ENCODE peak calls at places on chromosomes 13 and 19, in eight cellular contexts. Q is AG04450; S is body of pancreas; D is adrenal gland; B is left ventricle myocardium inferior; L is A673; Z is naive thymus-derived CD4-positive, alpha-beta T cell; O is ovary. N is an unnamed sample.

GRCh38 chr13:104015646-104016396 is 949.6 kb upstream of the SLC10A2 start:
- DNase-seq in Z (no peak), O (no peak), L (no peak), Q (peak; percentile 44), S (no peak), D (no peak), B (no peak), N (no peak)

GRCh38 chr19:23314505-23315241 is 64.5 kb upstream of the ZNF724 start:
- DNase-seq in D (no peak), B (no peak), Q (no peak), Z (no peak), L (no peak), S (no peak), O (no peak), N (no peak)

GRCh38 chr13:24746618-24747247 is 17.2 kb upstream of the RNF17 start:
- DNase-seq in L (peak; percentile 42), O (no peak), S (no peak), Q (no peak), B (no peak), Z (no peak), D (no peak), N (no peak)

GRCh38 chr19:47309608-47310007 is at the start of gene C5AR1:
- DNase-seq in Q (no peak), S (no peak), B (peak; percentile 41), L (no peak), Z (no peak), O (no peak), D (peak; percentile 51), N (no peak)

GRCh38 chr13:88979465-88980180 is 1308.5 kb downstream of the SLITRK5 start:
- DNase-seq in D (no peak), O (no peak), Q (no peak), S (no peak), Z (no peak), L (no peak), B (no peak), N (no peak)

GRCh38 chr13:75186384-75186783 is 295.6 kb downstream of the TBC1D4 start:
- DNase-seq in B (no peak), L (no peak), S (no peak), Q (no peak), O (no peak), D (no peak), Z (no peak), N (no peak)

GRCh38 chr19:12987781-12988180 is 7.5 kb upstream of the NFIX start:
- DNase-seq in Q (no peak), Z (no peak), D (no peak), O (no peak), L (no peak), B (no peak), S (no peak), N (no peak)

GRCh38 chr19:45508931-45509691 is 1.8 kb downstream of the VASP start:
- DNase-seq in D (peak; percentile 73), Z (no peak), O (peak; percentile 80), S (peak; percentile 62), L (peak; percentile 77), Q (no peak), B (peak; percentile 83), N (no peak)

GRCh38 chr13:50393641-50394040 is 378.4 kb downstream of the KCNRG start:
- DNase-seq in Z (no peak), D (no peak), O (no peak), B (peak; percentile 20), Q (no peak), S (no peak), L (peak; percentile 80), N (no peak)

GRCh38 chr13:24911135-24911524 is 147.2 kb downstream of the RNF17 start:
- DNase-seq in D (no peak), Z (no peak), Q (no peak), B (no peak), S (no peak), O (no peak), L (no peak), N (no peak)

GRCh38 chr19:17967258-17968051 is 548 bp downstream of the KCNN1 start:
- DNase-seq in S (no peak), Z (no peak), D (no peak), L (peak; percentile 74), O (no peak), B (no peak), Q (no peak), N (no peak)

GRCh38 chr19:17965370-17966114 is 1.4 kb upstream of the KCNN1 start:
- DNase-seq in O (no peak), S (no peak), B (no peak), D (no peak), Z (no peak), L (peak; percentile 90), Q (no peak), N (no peak)

GRCh38 chr19:17966497-17967257 is at the start of gene KCNN1:
- DNase-seq in O (no peak), B (no peak), D (no peak), L (peak; percentile 83), S (no peak), Z (no peak), Q (no peak), N (no peak)

GRCh38 chr19:17966115-17966455 is 822 bp upstream of the KCNN1 start:
- DNase-seq in Z (no peak), B (no peak), S (no peak), O (no peak), L (no peak), Q (no peak), D (no peak), N (no peak)

GRCh38 chr19:17963936-17964691 is 2.8 kb upstream of the KCNN1 start:
- DNase-seq in Z (no peak), O (no peak), B (no peak), S (no peak), D (no peak), L (peak; percentile 69), Q (no peak), N (no peak)
- H3K9me3 ChIP-seq in Z (no peaks in the 10 kb centered on the region), O (no peaks in the 10 kb centered on the region), B (no peaks in the 10 kb centered on the region), S (no peaks in the 10 kb centered on the region), D (no peaks in the 10 kb centered on the region), L (no peaks in the 10 kb centered on the region), Q (no peaks in the 10 kb centered on the region), N (no peaks in the 10 kb centered on the region)

GRCh38 chr19:36821758-36822157 is 16.4 kb downstream of the ZNF790 start:
- DNase-seq in D (no peak), L (no peak), S (no peak), Z (no peak), Q (no peak), B (no peak), O (no peak), N (no peak)

GRCh38 chr19:36819130-36819630 is 19.0 kb downstream of the ZNF790 start:
- DNase-seq in Z (no peak), S (no peak), D (no peak), O (no peak), L (no peak), Q (no peak), B (no peak), N (no peak)
- H3K9me3 ChIP-seq in Z (peaks cover 26% of the 10 kb centered on the region), S (peaks cover 89% of the 10 kb centered on the region), D (peaks cover 18% of the 10 kb centered on the region), O (peaks cover 13% of the 10 kb centered on the region), L (peaks cover 79% of the 10 kb centered on the region), Q (peaks cover 53% of the 10 kb centered on the region), B (peaks cover 100% of the 10 kb centered on the region), N (peaks cover 50% of the 10 kb centered on the region)

GRCh38 chr19:56441206-56441792 is 35.8 kb downstream of the ZNF667 start:
- DNase-seq in D (no peak), O (no peak), Q (no peak), S (no peak), L (no peak), B (no peak), Z (no peak), N (no peak)
- H3K9me3 ChIP-seq in D (peaks cover 6% of the 10 kb centered on the region), O (peaks cover 27% of the 10 kb centered on the region), Q (peaks cover 27% of the 10 kb centered on the region), S (peaks cover 65% of the 10 kb centered on the region), L (peaks cover 72% of the 10 kb centered on the region), B (peaks cover 86% of the 10 kb centered on the region), Z (no peaks in the 10 kb centered on the region), N (peaks cover 12% of the 10 kb centered on the region)

GRCh38 chr13:36829753-36830152 is 10.7 kb downstream of the RFXAP start:
- DNase-seq in B (no peak), S (no peak), Z (no peak), D (no peak), Q (no peak), O (no peak), L (no peak), N (no peak)

GRCh38 chr13:36834299-36834698 is 15.3 kb downstream of the RFXAP start:
- DNase-seq in Z (no peak), D (no peak), B (no peak), S (no peak), O (no peak), Q (no peak), L (no peak), N (no peak)

GRCh38 chr13:36831291-36831690 is 12.3 kb downstream of the RFXAP start:
- DNase-seq in Z (no peak), L (no peak), S (no peak), D (no peak), Q (no peak), O (no peak), B (no peak), N (no peak)
- H3K9me3 ChIP-seq in Z (no peaks in the 10 kb centered on the region), L (no peaks in the 10 kb centered on the region), S (no peaks in the 10 kb centered on the region), D (no peaks in the 10 kb centered on the region), Q (no peaks in the 10 kb centered on the region), O (no peaks in the 10 kb centered on the region), B (no peaks in the 10 kb centered on the region), N (no peaks in the 10 kb centered on the region)

GRCh38 chr19:57615346-57615745 is 1.3 kb downstream of the ZNF134 start:
- DNase-seq in Z (no peak), D (no peak), B (no peak), O (no peak), Q (no peak), S (no peak), L (no peak), N (no peak)

DNA sequence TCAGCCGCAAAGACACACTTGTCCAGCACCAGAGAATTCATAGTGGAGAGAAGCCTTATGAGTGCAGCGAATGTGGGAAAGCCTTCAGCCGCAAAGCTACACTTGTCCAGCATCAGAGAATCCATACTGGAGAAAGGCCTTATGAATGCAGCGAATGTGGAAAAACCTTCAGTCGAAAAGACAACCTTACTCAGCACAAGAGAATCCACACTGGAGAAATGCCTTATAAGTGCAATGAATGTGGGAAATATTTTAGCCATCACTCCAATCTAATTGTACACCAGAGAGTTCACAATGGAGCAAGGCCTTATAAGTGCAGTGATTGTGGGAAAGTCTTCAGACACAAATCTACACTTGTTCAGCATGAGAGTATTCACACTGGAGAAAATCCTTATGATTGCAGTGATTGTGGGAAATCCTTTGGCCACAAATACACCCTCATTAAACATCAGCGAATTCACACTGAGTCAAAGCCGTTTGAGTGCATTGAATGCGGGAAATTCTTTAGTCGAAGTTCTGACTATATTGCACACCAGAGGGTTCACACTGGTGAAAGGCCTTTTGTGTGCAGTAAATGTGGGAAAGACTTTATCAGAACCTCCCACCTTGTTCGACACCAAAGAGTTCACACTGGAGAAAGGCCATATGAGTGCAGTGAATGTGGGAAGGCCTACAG is 6.8 kb downstream of the ZNF134 start:
- DNase-seq in D (no peak), L (no peak), Q (no peak), Z (no peak), S (no peak), O (no peak), B (no peak), N (no peak)
- H3K9me3 ChIP-seq in D (peaks cover 10% of the 10 kb centered on the region), L (peaks cover 100% of the 10 kb centered on the region), Q (peaks cover 86% of the 10 kb centered on the region), Z (peaks cover 38% of the 10 kb centered on the region), S (peaks cover 89% of the 10 kb centered on the region), O (peaks cover 29% of the 10 kb centered on the region), B (peaks cover 100% of the 10 kb centered on the region), N (peaks cover 68% of the 10 kb centered on the region)

DNA sequence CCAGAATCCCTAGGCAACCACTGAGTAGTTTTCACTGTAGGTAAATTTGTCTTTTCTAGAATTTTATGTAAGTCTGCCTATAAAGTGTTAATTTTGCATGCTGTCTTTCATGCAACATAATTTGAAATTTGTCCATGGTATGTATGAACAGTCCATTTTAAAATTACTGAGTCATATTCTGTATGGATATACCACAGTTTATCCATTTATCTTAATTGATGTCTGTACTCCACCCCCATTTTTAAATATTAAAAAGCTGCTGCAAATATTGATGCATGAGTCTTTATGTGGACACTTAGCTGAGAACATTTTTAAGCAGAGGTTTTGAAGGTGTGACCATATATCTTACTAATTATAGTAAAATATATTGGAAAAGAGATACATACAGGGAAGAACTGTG is 9.0 kb downstream of the ZNF134 start:
- DNase-seq in O (no peak), D (no peak), Q (no peak), B (no peak), S (no peak), L (no peak), Z (no peak), N (no peak)
- H3K9me3 ChIP-seq in O (peaks cover 14% of the 10 kb centered on the region), D (peaks cover 10% of the 10 kb centered on the region), Q (peaks cover 78% of the 10 kb centered on the region), B (peaks cover 100% of the 10 kb centered on the region), S (peaks cover 66% of the 10 kb centered on the region), L (peaks cover 86% of the 10 kb centered on the region), Z (peaks cover 31% of the 10 kb centered on the region), N (peaks cover 53% of the 10 kb centered on the region)

N was measured in T-helper 17 cell.